ENCODE peak calls at places on chromosome 17, in nine cellular contexts. One of them, this sample, is unnamed.

GRCh38 chr17:2055494-2056220 is 754 bp downstream of the HIC1 start:
- DNase-seq in HuH-7.5: no peak
- DNase-seq in NCI-H526 treated with DMSO at 0.1 percent for 48 hours: no peak
- DNase-seq in putamen: no peak
- DNase-seq in lower leg skin: no peak
- DNase-seq in stimulated activated naive CD4-positive, alpha-beta T cell: no peak
- DNase-seq in GM19239: peak
- DNase-seq in anterior cingulate cortex: no peak
- DNase-seq in glomerular endothelial cell: no peak
- DNase-seq in this sample: no peak

GRCh38 chr17:75511610-75512575 is 3.4 kb downstream of the CASKIN2 start:
- DNase-seq in stimulated activated naive CD4-positive, alpha-beta T cell: no peak
- DNase-seq in HuH-7.5: peak
- DNase-seq in anterior cingulate cortex: no peak
- DNase-seq in glomerular endothelial cell: no peak
- DNase-seq in GM19239: no peak
- DNase-seq in putamen: no peak
- DNase-seq in lower leg skin: no peak
- DNase-seq in NCI-H526 treated with DMSO at 0.1 percent for 48 hours: no peak
- DNase-seq in this sample: no peak

GRCh38 chr17:43545383-43545632 is 832 bp downstream of the ETV4 start:
- DNase-seq in GM19239: no peak
- DNase-seq in lower leg skin: no peak
- DNase-seq in HuH-7.5: no peak
- DNase-seq in stimulated activated naive CD4-positive, alpha-beta T cell: no peak
- DNase-seq in putamen: no peak
- DNase-seq in anterior cingulate cortex: no peak
- DNase-seq in glomerular endothelial cell: no peak
- DNase-seq in NCI-H526 treated with DMSO at 0.1 percent for 48 hours: no peak
- DNase-seq in this sample: no peak

GRCh38 chr17:19707728-19708221 is 8.6 kb downstream of the SLC47A2 start:
- DNase-seq in putamen: no peak
- DNase-seq in anterior cingulate cortex: no peak
- DNase-seq in NCI-H526 treated with DMSO at 0.1 percent for 48 hours: no peak
- DNase-seq in GM19239: no peak
- DNase-seq in stimulated activated naive CD4-positive, alpha-beta T cell: no peak
- DNase-seq in HuH-7.5: no peak
- DNase-seq in glomerular endothelial cell: no peak
- DNase-seq in lower leg skin: no peak
- DNase-seq in this sample: peak

GRCh38 chr17:77445030-77445907 is 304.5 kb downstream of the SEC14L1 start:
- DNase-seq in glomerular endothelial cell: no peak
- DNase-seq in NCI-H526 treated with DMSO at 0.1 percent for 48 hours: no peak
- DNase-seq in HuH-7.5: no peak
- DNase-seq in lower leg skin: no peak
- DNase-seq in GM19239: peak
- DNase-seq in putamen: no peak
- DNase-seq in stimulated activated naive CD4-positive, alpha-beta T cell: peak
- DNase-seq in anterior cingulate cortex: peak
- DNase-seq in this sample: no peak

GRCh38 chr17:53428913-53429312 is 393.8 kb upstream of the KIF2B start:
- DNase-seq in NCI-H526 treated with DMSO at 0.1 percent for 48 hours: no peak
- DNase-seq in HuH-7.5: no peak
- DNase-seq in glomerular endothelial cell: no peak
- DNase-seq in lower leg skin: no peak
- DNase-seq in stimulated activated naive CD4-positive, alpha-beta T cell: no peak
- DNase-seq in putamen: no peak
- DNase-seq in GM19239: no peak
- DNase-seq in anterior cingulate cortex: no peak
- DNase-seq in this sample: no peak

GRCh38 chr17:2844386-2844785 is 48.1 kb downstream of the RAP1GAP2 start:
- DNase-seq in stimulated activated naive CD4-positive, alpha-beta T cell: no peak
- DNase-seq in glomerular endothelial cell: no peak
- DNase-seq in GM19239: no peak
- DNase-seq in anterior cingulate cortex: no peak
- DNase-seq in lower leg skin: no peak
- DNase-seq in NCI-H526 treated with DMSO at 0.1 percent for 48 hours: no peak
- DNase-seq in HuH-7.5: no peak
- DNase-seq in putamen: no peak
- DNase-seq in this sample: no peak

GRCh38 chr17:34413443-34414076 is 50.5 kb upstream of the CCL1 start:
- DNase-seq in glomerular endothelial cell: no peak
- DNase-seq in putamen: no peak
- DNase-seq in anterior cingulate cortex: peak
- DNase-seq in HuH-7.5: no peak
- DNase-seq in lower leg skin: no peak
- DNase-seq in NCI-H526 treated with DMSO at 0.1 percent for 48 hours: no peak
- DNase-seq in stimulated activated naive CD4-positive, alpha-beta T cell: no peak
- DNase-seq in GM19239: no peak
- DNase-seq in this sample: no peak

GRCh38 chr17:40551091-40551873 is 14.0 kb downstream of the CCR7 start:
- DNase-seq in NCI-H526 treated with DMSO at 0.1 percent for 48 hours: no peak
- DNase-seq in HuH-7.5: peak
- DNase-seq in lower leg skin: peak
- DNase-seq in glomerular endothelial cell: no peak
- DNase-seq in anterior cingulate cortex: no peak
- DNase-seq in GM19239: no peak
- DNase-seq in putamen: no peak
- DNase-seq in stimulated activated naive CD4-positive, alpha-beta T cell: no peak
- DNase-seq in this sample: peak

GRCh38 chr17:52376137-52376536 is 217.6 kb upstream of the CA10 start:
- DNase-seq in HuH-7.5: no peak
- DNase-seq in NCI-H526 treated with DMSO at 0.1 percent for 48 hours: no peak
- DNase-seq in putamen: no peak
- DNase-seq in lower leg skin: no peak
- DNase-seq in anterior cingulate cortex: no peak
- DNase-seq in GM19239: no peak
- DNase-seq in stimulated activated naive CD4-positive, alpha-beta T cell: no peak
- DNase-seq in glomerular endothelial cell: no peak
- DNase-seq in this sample: no peak

This sample was measured in right atrium auricular region.